ENCODE peak calls at places on chromosomes 3 and 15, in nine cellular contexts. S is nephron progenitor cell, P is kidney glomerular epithelial cell, J is left cardiac atrium, B is activated T-cell treated with anti-CD3 and anti-CD28 coated beads for 1 hour, I is neuronal stem cell, N is anterior cingulate cortex, W is cardiac muscle cell, X is C1 segment of cervical spinal cord. L is an unnamed sample.

GRCh38 chr15:70197945-70198361 is 100.2 kb upstream of the TLE3 start:
- DNase-seq in S (no peak), P (no peak), X (no peak), J (no peak), I (no peak), W (no peak), B (no peak), N (no peak), L (no peak)

GRCh38 chr3:131568460-131568859 is 65.7 kb upstream of the MRPL3 start:
- DNase-seq in B (no peak), X (no peak), P (no peak), W (peak; percentile 17), I (no peak), S (no peak), N (no peak), J (no peak), L (no peak)

GRCh38 chr3:190323241-190323617 is 983 bp upstream of the CLDN1 start:
- DNase-seq in B (no peak), W (no peak), N (no peak), S (no peak), I (no peak), X (peak; percentile 22), J (no peak), P (peak; percentile 75), L (no peak)

GRCh38 chr3:191721390-191721801 is 260.4 kb downstream of the PYDC2 start:
- DNase-seq in N (no peak), B (no peak), J (no peak), I (no peak), P (no peak), X (no peak), W (no peak), S (no peak), L (no peak)

GRCh38 chr3:116007000-116007399 is 383.7 kb downstream of the GAP43 start:
- DNase-seq in S (no peak), N (no peak), B (no peak), X (no peak), W (no peak), P (no peak), J (no peak), I (no peak), L (no peak)

GRCh38 chr15:68113273-68113672 is 59.2 kb downstream of the PIAS1 start:
- DNase-seq in J (no peak), W (no peak), S (no peak), P (no peak), X (no peak), B (no peak), N (no peak), I (no peak), L (no peak)

GRCh38 chr15:90735929-90736328 is 18.8 kb downstream of the BLM start:
- DNase-seq in I (no peak), S (no peak), B (no peak), W (no peak), J (no peak), N (no peak), P (no peak), X (no peak), L (no peak)

GRCh38 chr3:143596957-143597642 is 251.2 kb downstream of the SLC9A9 start:
- DNase-seq in B (no peak), X (no peak), J (no peak), N (no peak), S (peak; percentile 6), I (peak; percentile 12), W (peak; percentile 4), P (no peak), L (no peak)

GRCh38 chr15:23035964-23036566 is 3.3 kb downstream of the TUBGCP5 start:
- DNase-seq in X (no peak), W (peak; percentile 68), J (no peak), P (peak; percentile 12), I (peak; percentile 62), B (peak; percentile 38), N (no peak), S (peak; percentile 61), L (peak; percentile 56)

GRCh38 chr15:25067725-25068309 is 113.0 kb downstream of the SNRPN start:
- DNase-seq in X (no peak), I (no peak), N (no peak), J (no peak), B (no peak), P (no peak), W (no peak), S (no peak), L (no peak)

GRCh38 chr3:152172465-152172864 is 96.3 kb upstream of the MBNL1 start:
- DNase-seq in P (no peak), I (no peak), B (no peak), N (no peak), S (no peak), J (no peak), X (no peak), W (no peak), L (no peak)

GRCh38 chr3:152175576-152175883 is 93.2 kb upstream of the MBNL1 start:
- DNase-seq in W (no peak), S (no peak), J (no peak), P (peak; percentile 14), B (no peak), X (no peak), N (no peak), I (no peak), L (no peak)

GRCh38 chr3:12903881-12904280 is 62.5 kb upstream of the RPL32 start:
- DNase-seq in B (no peak), P (no peak), X (no peak), I (no peak), S (no peak), J (no peak), N (no peak), W (no peak), L (no peak)

GRCh38 chr3:107198522-107199271 is 178.5 kb upstream of the CCDC54 start:
- DNase-seq in X (peak; percentile 30), P (no peak), S (no peak), B (no peak), N (peak; percentile 22), J (peak; percentile 41), W (no peak), I (no peak), L (no peak)

GRCh38 chr3:196708467-196708866 is 3.6 kb downstream of the CEP19 start:
- DNase-seq in X (no peak), W (no peak), J (no peak), P (no peak), I (no peak), S (no peak), B (no peak), N (no peak), L (no peak)

GRCh38 chr3:155643581-155644165 is 101.2 kb downstream of the PLCH1 start:
- DNase-seq in N (no peak), S (no peak), W (no peak), J (no peak), I (no peak), X (no peak), P (no peak), B (no peak), L (no peak)

GRCh38 chr3:192794216-192794615 is 66.9 kb upstream of the FGF12 start:
- DNase-seq in S (no peak), W (no peak), I (no peak), X (no peak), P (no peak), B (no peak), N (no peak), J (no peak), L (no peak)

GRCh38 chr15:83698294-83698693 is 44.4 kb downstream of the ADAMTSL3 start:
- DNase-seq in P (peak; percentile 31), J (peak; percentile 75), W (no peak), I (no peak), B (no peak), X (no peak), N (no peak), S (no peak), L (peak; percentile 41)

GRCh38 chr15:39083213-39083612 is 497.7 kb upstream of the THBS1 start:
- DNase-seq in X (no peak), W (no peak), N (no peak), S (no peak), I (no peak), P (no peak), J (no peak), B (no peak), L (no peak)

GRCh38 chr3:72606005-72606800 is 242.0 kb downstream of the SHQ1 start:
- DNase-seq in P (no peak), B (no peak), I (no peak), W (no peak), J (no peak), N (no peak), S (no peak), X (no peak), L (no peak)

GRCh38 chr15:89221543-89221942 is at the start of gene RLBP1:
- DNase-seq in W (no peak), X (peak; percentile 63), S (no peak), P (no peak), B (no peak), I (no peak), J (no peak), N (no peak), L (no peak)

GRCh38 chr3:132448211-132448961 is 31.1 kb downstream of the DNAJC13 start:
- DNase-seq in S (no peak), B (no peak), N (no peak), P (no peak), W (peak; percentile 34), I (no peak), J (peak; percentile 59), X (no peak), L (peak; percentile 31)

GRCh38 chr3:79846148-79846933 is 78.5 kb upstream of the ROBO1 start:
- DNase-seq in N (no peak), B (no peak), P (no peak), X (no peak), J (no peak), W (peak; percentile 18), I (no peak), S (peak; percentile 25), L (no peak)

GRCh38 chr3:3799173-3800075 is at the start of gene LRRN1:
- DNase-seq in X (peak; percentile 76), W (peak; percentile 75), S (peak; percentile 85), J (peak; percentile 55), N (peak; percentile 80), P (no peak), I (peak; percentile 90), B (peak; percentile 20), L (peak; percentile 60)

GRCh38 chr3:185558395-185558794 is 6.0 kb upstream of the LIPH start:
- DNase-seq in W (no peak), X (no peak), B (no peak), P (no peak), J (no peak), I (no peak), S (no peak), N (no peak), L (peak; percentile 89)

GRCh38 chr15:89442671-89443307 is 53.6 kb downstream of the RHCG start:
- DNase-seq in X (peak; percentile 17), P (peak; percentile 29), N (no peak), J (no peak), S (peak; percentile 84), I (peak; percentile 69), B (peak; percentile 7), W (peak; percentile 73), L (peak; percentile 58)

GRCh38 chr15:48871536-48871935 is 6.4 kb upstream of the EID1 start:
- DNase-seq in W (no peak), B (no peak), P (no peak), S (no peak), N (no peak), X (no peak), J (no peak), I (no peak), L (no peak)

GRCh38 chr3:107384428-107384827 is 7.2 kb downstream of the CCDC54 start:
- DNase-seq in J (no peak), S (no peak), W (no peak), B (no peak), P (no peak), X (no peak), N (no peak), I (no peak), L (no peak)

GRCh38 chr3:122021811-122022401 is at the start of gene ILDR1:
- DNase-seq in I (no peak), J (no peak), P (no peak), S (peak; percentile 51), B (no peak), W (peak; percentile 19), N (no peak), X (no peak), L (peak; percentile 83)

GRCh38 chr15:94704421-94704820 is 473.1 kb downstream of the MCTP2 start:
- DNase-seq in W (no peak), S (no peak), J (no peak), X (no peak), I (no peak), B (no peak), N (no peak), P (no peak), L (no peak)

GRCh38 chr15:45855907-45856579 is 221.2 kb downstream of the SQOR start:
- DNase-seq in I (no peak), X (no peak), N (no peak), P (peak; percentile 93), S (no peak), J (no peak), W (no peak), B (no peak), L (no peak)

L was measured in colonic mucosa.